ENCODE peak calls at places on chromosomes 12 and 14, in ten cellular contexts. N, I, D, F, G, V, W, C, M and T are unnamed samples. For H3K36me3, the result is how much of the 10 kb centered on the place peaks cover.

GRCh38 chr14:90093942-90094595 is 32.3 kb downstream of the KCNK13 start:
- DNase-seq in N (no peak), I (no peak), D (no peak), F (no peak), G (no peak), V (no peak), W (no peak), C (peak), M (no peak), T (no peak)

GRCh38 chr12:101297661-101298060 is 17.8 kb downstream of the UTP20 start:
- DNase-seq in N (no peak), I (no peak), D (no peak), F (no peak), G (no peak), V (no peak), W (no peak), C (peak), M (no peak), T (no peak)

GRCh38 chr12:47901285-47902093 is 3.3 kb downstream of the VDR start:
- DNase-seq in N (no peak), I (no peak), D (no peak), F (no peak), G (no peak), V (no peak), W (peak), C (no peak), M (no peak), T (no peak)

GRCh38 chr14:35558680-35559079 is 24.7 kb downstream of the INSM2 start:
- DNase-seq in N (no peak), I (no peak), D (no peak), F (no peak), G (peak), V (no peak), W (no peak), C (no peak), M (no peak), T (no peak)

GRCh38 chr12:109770861-109771670 is 57.4 kb downstream of the FAM222A start:
- DNase-seq in N (no peak), I (peak), D (no peak), F (no peak), G (no peak), V (no peak), W (no peak), C (no peak), M (peak), T (peak)

GRCh38 chr14:69845787-69846186 is 33.4 kb upstream of the SMOC1 start:
- DNase-seq in N (no peak), I (no peak), D (no peak), F (no peak), G (no peak), V (no peak), W (no peak), C (no peak), M (no peak), T (no peak)

GRCh38 chr14:29494312-29494711 is 433.3 kb downstream of the PRKD1 start:
- DNase-seq in N (no peak), I (no peak), D (no peak), F (no peak), G (no peak), V (no peak), W (no peak), C (no peak), M (no peak), T (no peak)

GRCh38 chr14:56216631-56217379 is 98.6 kb downstream of the PELI2 start:
- DNase-seq in N (peak), I (no peak), D (no peak), F (no peak), G (no peak), V (peak), W (no peak), C (peak), M (peak), T (no peak)

GRCh38 chr14:33702293-33702692 is 248.6 kb downstream of the EGLN3 start:
- DNase-seq in N (no peak), I (no peak), D (no peak), F (no peak), G (no peak), V (no peak), W (no peak), C (no peak), M (no peak), T (no peak)

GRCh38 chr12:101675555-101675954 is 21.9 kb upstream of the CHPT1 start:
- DNase-seq in N (no peak), I (no peak), D (no peak), F (no peak), G (no peak), V (no peak), W (no peak), C (no peak), M (no peak), T (no peak)

GRCh38 chr12:114321524-114321923 is 84.4 kb downstream of the TBX5 start:
- DNase-seq in N (no peak), I (no peak), D (no peak), F (no peak), G (no peak), V (no peak), W (no peak), C (no peak), M (no peak), T (no peak)

GRCh38 chr14:44898547-44898946 is 63.2 kb downstream of the KLHL28 start:
- DNase-seq in N (no peak), I (no peak), D (no peak), F (no peak), G (no peak), V (no peak), W (no peak), C (peak), M (no peak), T (no peak)

GRCh38 chr12:90058721-90059120 is 350.1 kb upstream of the ATP2B1 start:
- DNase-seq in N (no peak), I (no peak), D (no peak), F (no peak), G (no peak), V (no peak), W (no peak), C (peak), M (no peak), T (no peak)

GRCh38 chr14:77791225-77791600 is 8.7 kb upstream of the ADCK1 start:
- DNase-seq in N (no peak), I (no peak), D (no peak), F (no peak), G (no peak), V (no peak), W (no peak), C (no peak), M (no peak), T (no peak)

GRCh38 chr14:25358330-25358729 is 308.4 kb upstream of the STXBP6 start:
- DNase-seq in N (no peak), I (no peak), D (no peak), F (no peak), G (no peak), V (no peak), W (peak), C (no peak), M (no peak), T (no peak)

GRCh38 chr12:109875572-109876131 is 4.7 kb downstream of the GLTP start:
- DNase-seq in N (no peak), I (peak), D (peak), F (no peak), G (no peak), V (no peak), W (peak), C (no peak), M (no peak), T (no peak)

GRCh38 chr12:79547735-79548347 is 142.9 kb downstream of the PAWR start:
- DNase-seq in N (peak), I (no peak), D (peak), F (no peak), G (peak), V (peak), W (peak), C (peak), M (no peak), T (no peak)

GRCh38 chr14:68479247-68479646 is 313.6 kb downstream of the ZFP36L1 start:
- DNase-seq in N (no peak), I (no peak), D (no peak), F (no peak), G (no peak), V (no peak), W (no peak), C (peak), M (no peak), T (no peak)

GRCh38 chr12:6551496-6552139 is 4.2 kb downstream of the IFFO1 start:
- DNase-seq in N (no peak), I (no peak), D (no peak), F (no peak), G (no peak), V (no peak), W (no peak), C (peak), M (peak), T (peak)

GRCh38 chr14:103206023-103206481 is 82.8 kb downstream of the TNFAIP2 start:
- DNase-seq in N (peak), I (no peak), D (no peak), F (no peak), G (no peak), V (no peak), W (no peak), C (no peak), M (no peak), T (peak)

GRCh38 chr14:77498120-77498979 is at the start of gene ISM2:
- DNase-seq in N (no peak), I (peak), D (peak), F (no peak), G (peak), V (peak), W (no peak), C (peak), M (no peak), T (no peak)

GRCh38 chr12:5343711-5344110 is 88.2 kb upstream of the NTF3 start:
- DNase-seq in N (no peak), I (no peak), D (no peak), F (no peak), G (no peak), V (no peak), W (no peak), C (no peak), M (no peak), T (no peak)

GRCh38 chr12:109892748-109893147 is 7.3 kb upstream of the TCHP start:
- DNase-seq in N (no peak), I (no peak), D (peak), F (peak), G (no peak), V (no peak), W (no peak), C (no peak), M (no peak), T (no peak)

GRCh38 chr12:2101359-2101758 is 48.6 kb downstream of the CACNA1C start:
- DNase-seq in N (no peak), I (no peak), D (no peak), F (no peak), G (no peak), V (no peak), W (no peak), C (no peak), M (no peak), T (no peak)

GRCh38 chr12:63857771-63858670 is 13.5 kb downstream of the SRGAP1 start:
- DNase-seq in N (no peak), I (no peak), D (no peak), F (no peak), G (no peak), V (no peak), W (no peak), C (peak), M (no peak), T (no peak)

GRCh38 chr12:92370828-92371227 is 225.2 kb upstream of the BTG1 start:
- DNase-seq in N (no peak), I (no peak), D (no peak), F (no peak), G (no peak), V (no peak), W (no peak), C (no peak), M (no peak), T (no peak)

GRCh38 chr14:90137807-90138206 is 76.0 kb downstream of the KCNK13 start:
- DNase-seq in N (no peak), I (no peak), D (no peak), F (no peak), G (no peak), V (no peak), W (no peak), C (peak), M (no peak), T (no peak)

GRCh38 chr14:94635143-94635542 is 23.0 kb downstream of the SERPINA3 start:
- DNase-seq in N (no peak), I (no peak), D (no peak), F (no peak), G (no peak), V (no peak), W (no peak), C (no peak), M (no peak), T (no peak)

GRCh38 chr12:62332598-62332997 is 72.4 kb downstream of the USP15 start:
- DNase-seq in N (no peak), I (no peak), D (no peak), F (no peak), G (no peak), V (no peak), W (no peak), C (peak), M (no peak), T (no peak)

GRCh38 chr14:99649219-99649618 is 4.3 kb downstream of the HHIPL1 start:
- DNase-seq in N (no peak), I (no peak), D (no peak), F (no peak), G (no peak), V (no peak), W (no peak), C (peak), M (no peak), T (no peak)

GRCh38 chr12:108360487-108360886 is 21.4 kb upstream of the CMKLR1 start:
- DNase-seq in N (no peak), I (no peak), D (no peak), F (no peak), G (no peak), V (no peak), W (no peak), C (peak), M (no peak), T (no peak)

GRCh38 chr14:105745433-105746123 is 219.2 kb downstream of the TMEM121 start:
- DNase-seq in N (no peak), I (peak), D (no peak), F (peak), G (no peak), V (no peak), W (no peak), C (no peak), M (peak), T (peak)

GRCh38 chr12:123225443-123225842 is 7.5 kb downstream of the MPHOSPH9 start:
- DNase-seq in N (no peak), I (no peak), D (no peak), F (no peak), G (no peak), V (no peak), W (no peak), C (no peak), M (no peak), T (no peak)

GRCh38 chr12:123227581-123228258 is 5.2 kb downstream of the MPHOSPH9 start:
- DNase-seq in N (no peak), I (no peak), D (no peak), F (no peak), G (no peak), V (no peak), W (no peak), C (no peak), M (no peak), T (no peak)

GRCh38 chr12:123223241-123223668 is 9.7 kb downstream of the MPHOSPH9 start:
- DNase-seq in N (no peak), I (no peak), D (no peak), F (peak), G (no peak), V (no peak), W (no peak), C (no peak), M (no peak), T (no peak)
- H3K36me3 ChIP-seq in N (under half), I (under half), D (under half), F (under half), G (under half), V (half or more), W (under half), C (under half), M (half or more), T (under half)

GRCh38 chr12:68235576-68235975 is 10.0 kb upstream of the IL26 start:
- DNase-seq in N (no peak), I (no peak), D (no peak), F (no peak), G (no peak), V (no peak), W (no peak), C (no peak), M (no peak), T (no peak)

GRCh38 chr12:68239309-68239708 is 13.7 kb upstream of the IL26 start:
- DNase-seq in N (no peak), I (no peak), D (no peak), F (no peak), G (no peak), V (no peak), W (no peak), C (no peak), M (no peak), T (no peak)

GRCh38 chr12:68236421-68237059 is 10.9 kb upstream of the IL26 start:
- DNase-seq in N (no peak), I (no peak), D (peak), F (peak), G (no peak), V (peak), W (no peak), C (no peak), M (no peak), T (no peak)

GRCh38 chr12:68237523-68238070 is 12.0 kb upstream of the IL26 start:
- DNase-seq in N (no peak), I (no peak), D (no peak), F (no peak), G (no peak), V (no peak), W (no peak), C (peak), M (no peak), T (no peak)

DNA sequence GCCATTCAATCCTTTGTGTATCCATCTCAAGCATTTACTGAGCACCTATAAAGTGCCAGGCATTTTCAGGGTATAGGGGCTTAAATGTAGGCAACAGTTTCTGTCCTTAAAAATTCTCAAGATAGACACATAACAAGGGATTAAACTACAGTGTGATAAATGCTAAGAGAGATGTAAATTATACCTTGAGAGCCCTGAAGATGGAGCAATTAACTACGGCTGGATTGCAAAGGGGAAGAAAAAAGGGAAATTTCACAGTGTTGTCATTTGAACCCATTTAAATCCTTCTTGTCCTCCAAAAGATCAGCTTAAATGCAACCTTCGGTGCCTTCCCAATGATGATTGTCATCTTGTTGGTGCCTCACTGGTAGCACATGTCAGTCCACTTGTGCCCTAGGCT is 11.5 kb upstream of the IL26 start:
- DNase-seq in N (no peak), I (no peak), D (no peak), F (no peak), G (no peak), V (no peak), W (no peak), C (no peak), M (no peak), T (no peak)
- H3K4me3 ChIP-seq in N (peak), I (peak), D (peak), F (peak), G (no peak), V (peak), W (peak), C (no peak), M (peak), T (no peak)

GRCh38 chr14:101916816-101917412 is 47.5 kb upstream of the DYNC1H1 start:
- DNase-seq in N (no peak), I (peak), D (no peak), F (no peak), G (no peak), V (no peak), W (no peak), C (no peak), M (no peak), T (no peak)

GRCh38 chr14:101915871-101916815 is 48.2 kb upstream of the DYNC1H1 start:
- DNase-seq in N (no peak), I (peak), D (no peak), F (no peak), G (no peak), V (no peak), W (no peak), C (no peak), M (no peak), T (no peak)

GRCh38 chr14:101914083-101914482 is 50.3 kb upstream of the DYNC1H1 start:
- DNase-seq in N (no peak), I (peak), D (no peak), F (no peak), G (no peak), V (no peak), W (no peak), C (no peak), M (no peak), T (no peak)

GRCh38 chr14:101917413-101918124 is 46.8 kb upstream of the DYNC1H1 start:
- DNase-seq in N (no peak), I (peak), D (no peak), F (no peak), G (no peak), V (no peak), W (no peak), C (no peak), M (no peak), T (no peak)

GRCh38 chr14:101918125-101918989 is 46.0 kb upstream of the DYNC1H1 start:
- DNase-seq in N (no peak), I (peak), D (no peak), F (no peak), G (no peak), V (peak), W (no peak), C (no peak), M (no peak), T (no peak)
- H3K36me3 ChIP-seq in N (under half), I (under half), D (under half), F (half or more), G (under half), V (half or more), W (under half), C (under half), M (half or more), T (under half)

GRCh38 chr14:57714487-57714899 is 151.4 kb downstream of the SLC35F4 start:
- DNase-seq in N (no peak), I (no peak), D (no peak), F (no peak), G (no peak), V (no peak), W (no peak), C (no peak), M (no peak), T (no peak)
- H3K4me3 ChIP-seq in N (no peak), I (no peak), D (no peak), F (no peak), G (no peak), V (no peak), W (no peak), C (no peak), M (no peak), T (no peak)

GRCh38 chr12:57169046-57169795 is 21.8 kb upstream of the LRP1-AS start:
- DNase-seq in N (no peak), I (no peak), D (no peak), F (no peak), G (no peak), V (no peak), W (no peak), C (no peak), M (no peak), T (no peak)
- H3K36me3 ChIP-seq in N (under half), I (half or more), D (under half), F (under half), G (half or more), V (under half), W (under half), C (half or more), M (under half), T (under half)

DNA sequence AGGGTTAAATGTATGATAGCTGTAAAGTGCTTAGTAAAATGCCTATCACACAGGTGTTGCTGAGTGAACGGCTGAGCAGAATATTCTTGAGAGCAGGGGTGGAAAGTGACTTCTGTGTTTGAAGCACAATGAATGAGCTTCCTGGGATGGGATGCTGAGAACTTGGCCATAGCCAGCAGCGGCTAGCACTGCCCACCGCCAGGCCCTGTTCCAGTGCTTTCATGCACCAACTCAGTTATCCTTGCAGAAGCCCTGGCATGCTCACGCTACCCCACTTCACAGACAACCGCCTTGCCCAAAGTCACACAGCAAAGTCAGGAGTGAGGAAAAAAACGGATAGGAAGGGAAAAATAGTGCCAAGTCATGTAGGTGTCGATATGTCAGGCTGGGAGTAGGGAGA is 10.9 kb downstream of the DYNC1H1 start:
- DNase-seq in N (no peak), I (no peak), D (no peak), F (no peak), G (no peak), V (no peak), W (no peak), C (no peak), M (no peak), T (no peak)
- H3K4me3 ChIP-seq in N (no peak), I (no peak), D (no peak), F (no peak), G (no peak), V (no peak), W (no peak), C (no peak), M (no peak), T (no peak)

GRCh38 chr14:21209185-21209584 is 53.3 kb upstream of the OR5AU1 start:
- DNase-seq in N (no peak), I (no peak), D (no peak), F (no peak), G (no peak), V (no peak), W (no peak), C (no peak), M (no peak), T (no peak)
- H3K36me3 ChIP-seq in N (under half), I (half or more), D (under half), F (under half), G (under half), V (half or more), W (under half), C (under half), M (half or more), T (under half)

DNA sequence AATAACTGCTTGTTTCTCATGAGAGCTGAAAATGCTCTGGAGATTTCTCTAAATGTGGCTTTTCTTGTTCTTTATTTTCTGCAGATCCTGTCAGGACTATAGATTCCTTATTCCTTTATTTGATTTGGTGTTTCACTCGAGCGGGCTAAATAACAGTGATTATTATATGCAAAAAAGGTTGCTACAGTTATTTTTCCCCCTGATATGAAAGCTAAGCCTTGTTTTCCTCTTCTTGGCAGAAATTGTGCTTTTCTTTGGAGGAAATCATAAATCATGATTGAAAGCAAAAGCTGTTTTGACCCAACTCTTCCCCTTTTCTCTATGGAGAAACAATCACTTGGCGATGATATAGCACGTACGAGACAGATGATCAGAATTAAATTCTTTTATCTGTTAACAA is 31.3 kb downstream of the PPFIBP1 start:
- DNase-seq in N (no peak), I (no peak), D (no peak), F (no peak), G (no peak), V (no peak), W (no peak), C (no peak), M (no peak), T (no peak)
- H3K4me3 ChIP-seq in N (peak), I (no peak), D (no peak), F (no peak), G (no peak), V (no peak), W (no peak), C (peak), M (peak), T (no peak)